ENCODE peak calls at places on chromosomes 3 and 15, in six cellular contexts. T is H7; F is activated effector memory CD4-positive, alpha-beta T cell treated with Interleukin-2 at 50 U/mL for 16 hours; C is GM04503; Q is retina; O is EH. E is an unnamed sample.
A peak's percentile ranks its signal among the peaks of the same experiment; 100 is the strongest.

GRCh38 chr15:43912991-43913927 is 86.5 kb downstream of the WDR76 start:
- DNase-seq in T (no peak), F (no peak), C (peak; percentile 93), Q (no peak), O (peak; percentile 99), E (no peak)

GRCh38 chr3:196639517-196640500 is at the start of gene NRROS:
- DNase-seq in T (peak; percentile 90), F (peak; percentile 55), C (no peak), Q (peak; percentile 72), O (peak; percentile 60), E (peak; percentile 60)

GRCh38 chr3:170485696-170486095 is 67.0 kb downstream of the CLDN11 start:
- DNase-seq in T (no peak), F (no peak), C (no peak), Q (no peak), O (no peak), E (no peak)

GRCh38 chr15:82810863-82811421 is 1.5 kb downstream of the WHAMM start:
- DNase-seq in T (no peak), F (peak; percentile 8), C (no peak), Q (no peak), O (no peak), E (peak; percentile 15)

GRCh38 chr3:188584162-188584529 is 430.2 kb downstream of the LPP start:
- DNase-seq in T (no peak), F (no peak), C (no peak), Q (no peak), O (peak; percentile 78), E (no peak)

GRCh38 chr15:78061963-78062427 is 15.5 kb downstream of the TBC1D2B start:
- DNase-seq in T (no peak), F (no peak), C (no peak), Q (peak; percentile 49), O (peak; percentile 61), E (no peak)

GRCh38 chr3:134900482-134900881 is 105.4 kb downstream of the EPHB1 start:
- DNase-seq in T (no peak), F (no peak), C (no peak), Q (no peak), O (no peak), E (no peak)

GRCh38 chr3:161559177-161559998 is 62.8 kb downstream of the OTOL1 start:
- DNase-seq in T (no peak), F (no peak), C (no peak), Q (peak; percentile 65), O (peak; percentile 43), E (peak; percentile 36)

GRCh38 chr15:40826123-40827075 is 2.1 kb downstream of the PPP1R14D start:
- DNase-seq in T (no peak), F (no peak), C (no peak), Q (no peak), O (peak; percentile 44), E (no peak)

GRCh38 chr15:88004379-88004778 is 252.2 kb downstream of the NTRK3 start:
- DNase-seq in T (no peak), F (no peak), C (no peak), Q (no peak), O (no peak), E (no peak)

GRCh38 chr3:152127058-152127457 is 141.7 kb upstream of the MBNL1 start:
- DNase-seq in T (no peak), F (no peak), C (no peak), Q (no peak), O (no peak), E (no peak)

E was measured in G401.